ENCODE peak calls at places on chromosomes 3 and 15, in six cellular contexts. S is adrenal gland; M is esophagus squamous epithelium; V is stomach; W is HCT116; J is CD8-positive, alpha-beta T cell. O is an unnamed sample.

GRCh38 chr3:119562307-119562961 is 3.0 kb upstream of the CD80 start:
- DNase-seq in S (no peak), M (no peak), V (no peak), W (no peak), J (peak), O (peak)

GRCh38 chr3:44339181-44339741 is 695 bp downstream of the TCAIM start:
- DNase-seq in S (no peak), M (no peak), V (no peak), W (no peak), J (no peak), O (no peak)

GRCh38 chr15:29035571-29036285 is 150.0 kb downstream of the APBA2 start:
- DNase-seq in S (no peak), M (no peak), V (no peak), W (no peak), J (no peak), O (no peak)

GRCh38 chr3:157311633-157312365 is 124.9 kb upstream of the PTX3 start:
- DNase-seq in S (no peak), M (no peak), V (no peak), W (no peak), J (no peak), O (no peak)

GRCh38 chr3:171614318-171614967 is 154.2 kb upstream of the TNIK start:
- DNase-seq in S (no peak), M (no peak), V (no peak), W (no peak), J (no peak), O (no peak)

GRCh38 chr3:127673191-127674098 is 693 bp downstream of the ABTB1 start:
- DNase-seq in S (peak), M (no peak), V (peak), W (no peak), J (peak), O (no peak)

GRCh38 chr3:142976621-142977398 is 13.3 kb upstream of the PAQR9 start:
- DNase-seq in S (peak), M (no peak), V (peak), W (peak), J (no peak), O (no peak)

GRCh38 chr15:39589193-39589814 is 8.4 kb downstream of the THBS1 start:
- DNase-seq in S (no peak), M (no peak), V (no peak), W (no peak), J (no peak), O (no peak)

GRCh38 chr3:42509111-42509510 is 6.7 kb downstream of the VIPR1 start:
- DNase-seq in S (no peak), M (no peak), V (no peak), W (no peak), J (no peak), O (no peak)

GRCh38 chr15:30923429-30923828 is 19.7 kb downstream of the FAN1 start:
- DNase-seq in S (no peak), M (no peak), V (peak), W (no peak), J (no peak), O (no peak)
- H3K27ac ChIP-seq in S (no peak), M (no peak), V (peak), W (no peak), J (no peak), O (no peak)

DNA sequence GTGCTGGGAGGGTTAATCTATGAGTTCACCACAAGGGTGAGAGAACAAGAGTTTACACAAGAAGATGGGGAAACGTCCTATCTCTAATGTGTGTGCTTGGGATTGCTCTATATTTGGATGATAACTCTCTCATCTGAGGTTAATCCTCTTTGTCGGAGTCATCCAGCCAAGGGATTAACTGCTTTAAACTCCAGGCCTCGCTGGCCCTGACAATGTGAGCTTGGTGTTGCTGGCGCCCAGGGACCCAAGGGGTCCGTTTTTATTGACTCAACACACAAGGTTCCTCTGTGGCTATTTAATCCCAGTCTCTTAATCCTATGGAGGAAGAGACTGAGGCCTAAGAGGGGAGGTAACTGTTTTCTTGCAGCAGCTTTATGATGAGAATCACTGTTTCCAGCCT is 14.2 kb downstream of the SV2B start:
- DNase-seq in S (no peak), M (no peak), V (no peak), W (no peak), J (no peak), O (no peak)
- H3K4me3 ChIP-seq in S (no peak), M (no peak), V (no peak), W (no peak), J (no peak), O (no peak)

GRCh38 chr3:95037927-95038326 is 975.1 kb downstream of the NSUN3 start:
- DNase-seq in S (no peak), M (no peak), V (no peak), W (no peak), J (no peak), O (no peak)

GRCh38 chr3:95037097-95037496 is 974.2 kb downstream of the NSUN3 start:
- DNase-seq in S (no peak), M (no peak), V (no peak), W (no peak), J (no peak), O (no peak)

DNA sequence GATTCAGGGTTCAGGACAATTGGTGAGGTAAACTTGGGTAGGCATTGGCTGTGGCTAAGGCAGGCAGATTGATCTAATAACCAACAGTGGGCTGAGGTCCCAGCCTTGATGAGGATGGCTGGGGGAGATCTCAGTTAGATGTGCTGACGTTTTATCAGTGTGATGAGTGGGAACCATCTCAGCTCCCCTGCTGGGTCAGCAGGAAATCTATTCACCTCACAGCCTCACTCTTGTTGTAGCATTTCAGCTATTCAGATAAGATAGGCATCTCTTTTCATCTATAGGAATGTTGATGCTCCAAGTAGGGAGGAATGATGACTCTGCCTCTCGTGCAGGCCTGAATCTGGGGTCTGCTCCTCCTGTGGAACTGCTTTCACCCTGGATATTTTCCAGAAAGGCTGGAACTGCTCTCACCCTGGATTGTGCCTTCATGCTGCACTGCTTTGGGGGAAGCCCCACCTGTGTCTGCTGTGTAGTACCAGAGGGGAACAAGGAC is 973.7 kb downstream of the NSUN3 start:
- DNase-seq in S (no peak), M (no peak), V (no peak), W (no peak), J (no peak), O (no peak)
- H3K27ac ChIP-seq in S (no peak), M (no peak), V (no peak), W (no peak), J (no peak), O (no peak)

GRCh38 chr3:56781762-56782161 is 20.0 kb downstream of the ARHGEF3 start:
- DNase-seq in S (no peak), M (no peak), V (no peak), W (no peak), J (no peak), O (no peak)
- H3K4me3 ChIP-seq in S (no peak), M (no peak), V (no peak), W (no peak), J (no peak), O (peak)

DNA sequence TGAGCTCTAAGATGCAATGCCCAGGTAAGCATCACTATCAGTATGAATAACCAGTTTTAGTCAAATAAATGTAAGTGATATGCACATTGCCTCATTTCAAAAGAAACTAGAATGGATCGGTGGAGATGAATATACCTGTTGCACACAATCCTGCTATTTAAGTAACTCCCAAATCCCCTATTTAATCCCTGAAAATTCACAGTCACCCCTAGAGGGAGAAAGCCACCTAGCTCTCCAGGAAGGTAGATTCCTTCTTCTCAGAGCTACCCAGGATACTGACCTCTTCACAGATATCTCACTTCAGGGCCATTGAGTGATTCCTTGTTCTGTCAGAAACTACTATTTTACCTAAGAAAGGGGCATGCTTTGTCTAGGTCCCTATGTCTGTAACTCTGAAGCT is 11.7 kb downstream of the LSAMP start:
- DNase-seq in S (no peak), M (no peak), V (no peak), W (no peak), J (no peak), O (no peak)
- H3K27ac ChIP-seq in S (no peak), M (no peak), V (no peak), W (no peak), J (no peak), O (no peak)

O was measured in CD4-positive, CD25-positive, alpha-beta regulatory T cell.